ENCODE peak calls at places on chromosome 13, in seven cellular contexts. C is PC-9; P is activated T-helper 2 cell treated with anti-CD3 and anti-CD28 coated beads, Interferon-gamma antibody, Interleukin-2, Interleukin-4, amounts not matched to agents 10 μg/mL and 5 μg/mL and 100 μg/mL, durations not matched to agents 14 hours and 24 hours and 36 hours; G is BJ; X is activated effector memory CD4-positive, alpha-beta T cell treated with anti-CD3 and anti-CD28 coated beads, Interleukin-2, amount 50 U/mL, for 16 hours; A is aorta; Y is lung. B is an unnamed sample.

GRCh38 chr13:27921421-27921960 is 1.7 kb downstream of the PDX1 start:
- DNase-seq in C (no peak), Y (no peak), X (no peak), G (no peak), A (no peak), P (no peak), B (no peak)

GRCh38 chr13:46380242-46380641 is 6.8 kb downstream of the RUBCNL start:
- DNase-seq in Y (no peak), G (no peak), C (no peak), X (no peak), A (no peak), P (no peak), B (no peak)

GRCh38 chr13:20525144-20525600 is 485 bp downstream of the CRYL1 start:
- DNase-seq in P (no peak), A (peak), G (no peak), X (peak), C (no peak), Y (peak), B (peak)

GRCh38 chr13:44734204-44734707 is 158.1 kb upstream of the TSC22D1 start:
- DNase-seq in A (no peak), Y (peak), X (no peak), C (peak), G (no peak), P (no peak), B (peak)

GRCh38 chr13:21055016-21055415 is 6.4 kb downstream of the LATS2 start:
- DNase-seq in C (no peak), A (no peak), P (no peak), X (no peak), G (no peak), Y (no peak), B (no peak)

GRCh38 chr13:86725105-86725504 is 925.9 kb upstream of the SLITRK6 start:
- DNase-seq in X (no peak), Y (no peak), P (no peak), C (no peak), G (no peak), A (no peak), B (no peak)

GRCh38 chr13:110271313-110271712 is 35.6 kb downstream of the COL4A1 start:
- DNase-seq in C (no peak), X (no peak), G (no peak), P (no peak), A (no peak), Y (no peak), B (no peak)

GRCh38 chr13:83153833-83154232 is 728.4 kb downstream of the SLITRK1 start:
- DNase-seq in P (no peak), G (no peak), A (no peak), X (no peak), C (no peak), Y (no peak), B (no peak)

GRCh38 chr13:112969692-112970338 is 801 bp downstream of the MCF2L start:
- DNase-seq in P (no peak), Y (no peak), C (no peak), G (no peak), X (no peak), A (no peak), B (no peak)

GRCh38 chr13:76759877-76760276 is 126.3 kb downstream of the KCTD12 start:
- DNase-seq in X (no peak), G (no peak), P (no peak), Y (no peak), A (no peak), C (no peak), B (no peak)

GRCh38 chr13:23723463-23723862 is 153.3 kb downstream of the TNFRSF19 start:
- DNase-seq in Y (no peak), G (peak), P (no peak), C (no peak), X (no peak), A (no peak), B (no peak)

GRCh38 chr13:44281252-44282000 is 92.2 kb upstream of the SERP2 start:
- DNase-seq in P (no peak), G (no peak), C (no peak), A (no peak), X (no peak), Y (no peak), B (no peak)

GRCh38 chr13:43057653-43058317 is 34.4 kb downstream of the DNAJC15 start:
- DNase-seq in P (no peak), A (no peak), C (peak), G (no peak), X (peak), Y (no peak), B (no peak)

GRCh38 chr13:40340368-40341085 is 325.9 kb downstream of the FOXO1 start:
- DNase-seq in G (no peak), P (no peak), A (no peak), Y (no peak), X (no peak), C (no peak), B (no peak)

GRCh38 chr13:78764665-78765064 is 105.7 kb upstream of the OBI1 start:
- DNase-seq in G (no peak), Y (no peak), C (no peak), X (no peak), P (no peak), A (no peak), B (no peak)

GRCh38 chr13:51707468-51707867 is 96.5 kb downstream of the DHRS12 start:
- DNase-seq in C (no peak), A (no peak), P (no peak), G (no peak), Y (no peak), X (no peak), B (no peak)

GRCh38 chr13:100096526-100096925 is 7.6 kb downstream of the PCCA start:
- DNase-seq in A (no peak), X (no peak), G (no peak), Y (no peak), P (no peak), C (no peak), B (no peak)

GRCh38 chr13:98507060-98507797 is 69.7 kb downstream of the STK24 start:
- DNase-seq in C (peak), G (no peak), X (no peak), Y (peak), P (no peak), A (peak), B (peak)

GRCh38 chr13:113842336-113843062 is 21.4 kb downstream of the GAS6 start:
- DNase-seq in Y (no peak), C (no peak), G (no peak), P (no peak), A (peak), X (no peak), B (peak)

GRCh38 chr13:98234348-98234747 is 57.3 kb upstream of the RNF113B start:
- DNase-seq in G (no peak), P (no peak), X (no peak), A (no peak), C (no peak), Y (no peak), B (no peak)

GRCh38 chr13:73299787-73300186 is 241.0 kb downstream of the KLF5 start:
- DNase-seq in A (no peak), X (no peak), Y (no peak), P (no peak), G (no peak), C (no peak), B (no peak)

GRCh38 chr13:97901716-97902115 is 51.8 kb upstream of the IPO5 start:
- DNase-seq in X (no peak), P (no peak), A (no peak), G (no peak), Y (no peak), C (no peak), B (no peak)

B was measured in left ventricle myocardium inferior.